ENCODE peak calls at places on chromosomes 7 and 10, in seven cellular contexts. P is T-helper 17 cell; Y is anterior cingulate cortex; D is ureter; E is stromal cell of bone marrow; W is amniotic stem cell; T is activated effector memory CD4-positive, alpha-beta T cell treated with anti-CD3 and anti-CD28 coated beads, Interleukin-2, amount 50 U/mL, for 16 hours. O is an unnamed sample.

GRCh38 chr7:87474533-87475358 is 734 bp downstream of the ABCB4 start:
- DNase-seq in T (no peak), Y (no peak), D (no peak), E (peak; percentile 46), W (no peak), P (no peak), O (no peak)

GRCh38 chr10:108072466-108072865 is 908.0 kb upstream of the SORCS1 start:
- DNase-seq in P (no peak), E (no peak), T (no peak), Y (no peak), D (no peak), W (no peak), O (no peak)

GRCh38 chr10:43233601-43234430 is 33.0 kb downstream of the RASGEF1A start:
- DNase-seq in W (no peak), Y (no peak), P (no peak), D (peak; percentile 14), T (peak; percentile 53), E (no peak), O (no peak)

GRCh38 chr10:2759203-2759602 is 308.1 kb upstream of the PFKP start:
- DNase-seq in D (no peak), T (no peak), W (no peak), E (no peak), Y (no peak), P (no peak), O (no peak)

GRCh38 chr10:90583416-90583815 is 274.4 kb downstream of the HTR7 start:
- DNase-seq in P (no peak), W (no peak), T (no peak), Y (no peak), D (no peak), E (peak; percentile 43), O (no peak)

GRCh38 chr10:1037098-1037497 is 11.4 kb upstream of the IDI2 start:
- DNase-seq in P (no peak), Y (no peak), D (no peak), E (no peak), T (no peak), W (no peak), O (no peak)

GRCh38 chr10:86673827-86674581 is 5.7 kb downstream of the LDB3 start:
- DNase-seq in P (no peak), W (no peak), Y (peak; percentile 13), E (no peak), T (no peak), D (no peak), O (no peak)

GRCh38 chr10:11901454-11902431 is 78.6 kb downstream of the PROSER2 start:
- DNase-seq in W (no peak), E (no peak), Y (no peak), T (no peak), P (no peak), D (no peak), O (no peak)

GRCh38 chr7:30469303-30469702 is 9.3 kb downstream of the NOD1 start:
- DNase-seq in D (peak; percentile 76), E (peak; percentile 99), T (peak; percentile 25), Y (no peak), W (peak; percentile 73), P (no peak), O (no peak)

GRCh38 chr10:47413531-47414226 is 29.6 kb upstream of the ZNF488 start:
- DNase-seq in T (peak; percentile 57), W (no peak), Y (no peak), E (no peak), P (no peak), D (no peak), O (no peak)

GRCh38 chr10:10045765-10046028 is 972.0 kb upstream of the CELF2 start:
- DNase-seq in Y (no peak), P (no peak), W (no peak), T (no peak), D (no peak), E (peak; percentile 8), O (no peak)

GRCh38 chr10:69303632-69304035 is 25.3 kb downstream of the HK1 start:
- DNase-seq in E (peak; percentile 54), Y (no peak), W (no peak), T (no peak), P (no peak), D (no peak), O (no peak)

GRCh38 chr10:64726466-64726865 is 1205.3 kb downstream of the REEP3 start:
- DNase-seq in E (no peak), P (no peak), Y (no peak), D (no peak), T (no peak), W (no peak), O (no peak)

GRCh38 chr7:378551-379455 is 88.8 kb downstream of the FOXL3 start:
- DNase-seq in E (no peak), W (no peak), T (peak; percentile 58), P (peak; percentile 4), Y (no peak), D (no peak), O (no peak)

GRCh38 chr7:88927-89921 is 103.1 kb upstream of the FAM20C start:
- DNase-seq in E (peak; percentile 98), D (no peak), Y (no peak), T (peak; percentile 57), P (no peak), W (peak; percentile 52), O (no peak)

GRCh38 chr7:47456210-47456955 is 125.5 kb downstream of the TNS3 start:
- DNase-seq in E (no peak), Y (no peak), W (no peak), T (no peak), P (no peak), D (no peak), O (no peak)

GRCh38 chr7:8160250-8160649 is 101.7 kb downstream of the ICA1 start:
- DNase-seq in Y (no peak), T (no peak), P (no peak), W (no peak), D (no peak), E (no peak), O (no peak)

GRCh38 chr7:123649956-123650355 is 5.7 kb upstream of the LMOD2 start:
- DNase-seq in T (no peak), E (no peak), P (no peak), D (no peak), Y (no peak), W (no peak), O (no peak)

GRCh38 chr10:119358140-119358512 is 150.8 kb downstream of the GRK5 start:
- DNase-seq in P (no peak), W (no peak), T (no peak), E (no peak), D (no peak), Y (no peak), O (no peak)

GRCh38 chr10:55183993-55184392 is 383.0 kb upstream of the PCDH15 start:
- DNase-seq in Y (no peak), P (no peak), E (no peak), T (no peak), D (no peak), W (no peak), O (no peak)

GRCh38 chr7:95472521-95473160 is 13.1 kb upstream of the ASB4 start:
- DNase-seq in E (peak; percentile 63), T (no peak), P (no peak), D (no peak), W (no peak), Y (no peak), O (no peak)

GRCh38 chr7:140084972-140085371 is 22.2 kb upstream of the PARP12 start:
- DNase-seq in E (no peak), D (no peak), T (peak; percentile 76), P (no peak), W (no peak), Y (no peak), O (no peak)

GRCh38 chr10:80411267-80411668 is 2.9 kb downstream of the PRXL2A start:
- DNase-seq in W (no peak), D (no peak), T (no peak), Y (no peak), E (no peak), P (no peak), O (no peak)

GRCh38 chr7:17680026-17680425 is 260.3 kb downstream of the SNX13 start:
- DNase-seq in T (no peak), E (peak; percentile 74), W (peak; percentile 69), P (no peak), D (peak; percentile 65), Y (no peak), O (no peak)

GRCh38 chr10:49164587-49165188 is 23.5 kb downstream of the TMEM273 start:
- DNase-seq in D (peak; percentile 45), Y (no peak), T (no peak), E (no peak), P (no peak), W (no peak), O (no peak)

GRCh38 chr7:30974605-30975256 is 11.0 kb downstream of the GHRHR start:
- DNase-seq in E (no peak), Y (no peak), P (no peak), T (no peak), W (no peak), D (peak; percentile 63), O (peak; percentile 29)

GRCh38 chr7:73436031-73436929 is 2.7 kb downstream of the FZD9 start:
- DNase-seq in Y (no peak), W (no peak), D (no peak), P (no peak), E (no peak), T (no peak), O (no peak)

GRCh38 chr10:68553138-68553537 is 7.0 kb upstream of the TET1 start:
- DNase-seq in D (no peak), T (no peak), P (no peak), E (no peak), Y (no peak), W (no peak), O (no peak)

GRCh38 chr10:21340341-21340740 is 185.1 kb downstream of the SKIDA1 start:
- DNase-seq in T (no peak), E (no peak), P (no peak), D (no peak), Y (no peak), W (no peak), O (no peak)

GRCh38 chr10:88879754-88880286 is at the start of gene STAMBPL1:
- DNase-seq in Y (peak; percentile 60), T (peak; percentile 90), E (no peak), D (peak; percentile 62), W (no peak), P (peak; percentile 61), O (peak; percentile 19)

GRCh38 chr7:51867117-51867516 is 550.5 kb upstream of the COBL start:
- DNase-seq in E (no peak), P (no peak), D (no peak), Y (no peak), T (no peak), W (no peak), O (no peak)

GRCh38 chr10:72086466-72087391 is 1.6 kb downstream of the SPOCK2 start:
- DNase-seq in Y (no peak), T (peak; percentile 88), E (no peak), W (no peak), D (peak; percentile 53), P (peak; percentile 48), O (no peak)

GRCh38 chr10:44969854-44970253 is 8.8 kb downstream of the DEPP1 start:
- DNase-seq in W (no peak), P (no peak), E (no peak), Y (no peak), D (no peak), T (no peak), O (no peak)